ENCODE peak calls at places on chromosomes 16 and 17, in six cellular contexts. One of them, this sample, is unnamed.
A peak's percentile ranks its signal among the peaks of the same experiment; 100 is the strongest.

GRCh38 chr17:44220211-44221071 is 966 bp upstream of the UBTF start:
- DNase-seq in breast epithelium: peak; percentile 56
- DNase-seq in neuronal stem cell: peak; percentile 43
- DNase-seq in NT2/D1: no peak
- DNase-seq in adrenal gland: peak; percentile 57
- DNase-seq in adipocyte: peak; percentile 82
- DNase-seq in this sample: peak; percentile 24

GRCh38 chr17:58246104-58246740 is 7.8 kb downstream of the LPO start:
- DNase-seq in NT2/D1: no peak
- DNase-seq in adipocyte: no peak
- DNase-seq in adrenal gland: no peak
- DNase-seq in neuronal stem cell: no peak
- DNase-seq in breast epithelium: no peak
- DNase-seq in this sample: no peak

GRCh38 chr16:23729503-23730424 is 16.7 kb upstream of the ERN2 start:
- DNase-seq in adrenal gland: no peak
- DNase-seq in NT2/D1: peak; percentile 8
- DNase-seq in neuronal stem cell: no peak
- DNase-seq in adipocyte: peak; percentile 36
- DNase-seq in breast epithelium: no peak
- DNase-seq in this sample: peak; percentile 64

GRCh38 chr16:64626771-64627170 is 495.1 kb downstream of the CDH11 start:
- DNase-seq in breast epithelium: no peak
- DNase-seq in neuronal stem cell: no peak
- DNase-seq in adrenal gland: no peak
- DNase-seq in NT2/D1: no peak
- DNase-seq in adipocyte: peak; percentile 22
- DNase-seq in this sample: no peak

GRCh38 chr17:81967533-81968395 is 6.8 kb upstream of the NOTUM start:
- DNase-seq in adrenal gland: peak; percentile 89
- DNase-seq in breast epithelium: no peak
- DNase-seq in neuronal stem cell: peak; percentile 83
- DNase-seq in adipocyte: peak; percentile 50
- DNase-seq in NT2/D1: peak; percentile 70
- DNase-seq in this sample: peak; percentile 84

GRCh38 chr17:16085066-16085699 is 85.6 kb downstream of the TTC19 start:
- DNase-seq in NT2/D1: no peak
- DNase-seq in breast epithelium: no peak
- DNase-seq in neuronal stem cell: no peak
- DNase-seq in adrenal gland: no peak
- DNase-seq in adipocyte: peak; percentile 73
- DNase-seq in this sample: no peak

GRCh38 chr16:57145964-57146647 is 39.7 kb downstream of the PSME3IP1 start:
- DNase-seq in neuronal stem cell: no peak
- DNase-seq in breast epithelium: no peak
- DNase-seq in adipocyte: no peak
- DNase-seq in adrenal gland: no peak
- DNase-seq in NT2/D1: no peak
- DNase-seq in this sample: no peak

GRCh38 chr17:17493249-17493985 is 2.8 kb downstream of the RASD1 start:
- DNase-seq in neuronal stem cell: no peak
- DNase-seq in breast epithelium: peak; percentile 64
- DNase-seq in adipocyte: no peak
- DNase-seq in NT2/D1: no peak
- DNase-seq in adrenal gland: peak; percentile 57
- DNase-seq in this sample: peak; percentile 19

GRCh38 chr16:81376880-81377279 is 62.1 kb downstream of the GAN start:
- DNase-seq in neuronal stem cell: no peak
- DNase-seq in NT2/D1: no peak
- DNase-seq in adipocyte: no peak
- DNase-seq in adrenal gland: no peak
- DNase-seq in breast epithelium: no peak
- DNase-seq in this sample: no peak

GRCh38 chr17:77200711-77201110 is 59.9 kb downstream of the SEC14L1 start:
- DNase-seq in neuronal stem cell: no peak
- DNase-seq in NT2/D1: no peak
- DNase-seq in adipocyte: no peak
- DNase-seq in breast epithelium: no peak
- DNase-seq in adrenal gland: peak; percentile 58
- DNase-seq in this sample: no peak

GRCh38 chr16:63461248-63461841 is 1425.1 kb upstream of the CDH8 start:
- DNase-seq in adipocyte: peak; percentile 82
- DNase-seq in breast epithelium: no peak
- DNase-seq in adrenal gland: peak; percentile 11
- DNase-seq in neuronal stem cell: peak; percentile 59
- DNase-seq in NT2/D1: peak; percentile 40
- DNase-seq in this sample: peak; percentile 20

GRCh38 chr17:49297141-49297540 is 64.9 kb downstream of the ZNF652 start:
- DNase-seq in adipocyte: no peak
- DNase-seq in adrenal gland: no peak
- DNase-seq in neuronal stem cell: no peak
- DNase-seq in NT2/D1: no peak
- DNase-seq in breast epithelium: no peak
- DNase-seq in this sample: no peak

GRCh38 chr17:35765086-35765710 is 4.5 kb downstream of the C17orf50 start:
- DNase-seq in NT2/D1: no peak
- DNase-seq in adrenal gland: no peak
- DNase-seq in adipocyte: no peak
- DNase-seq in neuronal stem cell: no peak
- DNase-seq in breast epithelium: no peak
- DNase-seq in this sample: no peak

GRCh38 chr17:33712120-33712519 is 419.0 kb upstream of the ASIC2 start:
- DNase-seq in adipocyte: no peak
- DNase-seq in breast epithelium: no peak
- DNase-seq in neuronal stem cell: no peak
- DNase-seq in adrenal gland: no peak
- DNase-seq in NT2/D1: no peak
- DNase-seq in this sample: no peak

GRCh38 chr16:66418165-66418962 is 8.7 kb upstream of the BEAN1 start:
- DNase-seq in adipocyte: no peak
- DNase-seq in NT2/D1: no peak
- DNase-seq in neuronal stem cell: no peak
- DNase-seq in adrenal gland: no peak
- DNase-seq in breast epithelium: no peak
- DNase-seq in this sample: no peak

GRCh38 chr17:17988427-17988945 is 15.8 kb downstream of the DRC3 start:
- DNase-seq in breast epithelium: no peak
- DNase-seq in NT2/D1: no peak
- DNase-seq in neuronal stem cell: no peak
- DNase-seq in adrenal gland: no peak
- DNase-seq in adipocyte: no peak
- DNase-seq in this sample: no peak

GRCh38 chr17:2023692-2024571 is 1.2 kb downstream of the RTN4RL1 start:
- DNase-seq in breast epithelium: peak; percentile 72
- DNase-seq in adipocyte: peak; percentile 68
- DNase-seq in adrenal gland: peak; percentile 83
- DNase-seq in neuronal stem cell: peak; percentile 93
- DNase-seq in NT2/D1: peak; percentile 78
- DNase-seq in this sample: peak; percentile 75

GRCh38 chr17:27889711-27890251 is 3.4 kb downstream of the LYRM9 start:
- DNase-seq in adrenal gland: peak; percentile 28
- DNase-seq in neuronal stem cell: no peak
- DNase-seq in breast epithelium: no peak
- DNase-seq in adipocyte: no peak
- DNase-seq in NT2/D1: no peak
- DNase-seq in this sample: no peak

GRCh38 chr17:8953152-8953885 is 12.2 kb downstream of the PIK3R5 start:
- DNase-seq in breast epithelium: no peak
- DNase-seq in adipocyte: no peak
- DNase-seq in neuronal stem cell: no peak
- DNase-seq in adrenal gland: no peak
- DNase-seq in NT2/D1: no peak
- DNase-seq in this sample: no peak

GRCh38 chr16:48609453-48610023 is 442 bp downstream of the N4BP1 start:
- DNase-seq in neuronal stem cell: no peak
- DNase-seq in adrenal gland: peak; percentile 60
- DNase-seq in adipocyte: peak; percentile 75
- DNase-seq in breast epithelium: no peak
- DNase-seq in NT2/D1: no peak
- DNase-seq in this sample: peak; percentile 66

GRCh38 chr16:67919618-67920210 is 11.9 kb downstream of the CTRL start:
- DNase-seq in NT2/D1: no peak
- DNase-seq in adrenal gland: no peak
- DNase-seq in breast epithelium: no peak
- DNase-seq in adipocyte: no peak
- DNase-seq in neuronal stem cell: no peak
- DNase-seq in this sample: no peak

GRCh38 chr17:51702963-51703362 is 442.6 kb downstream of the UTP18 start:
- DNase-seq in NT2/D1: no peak
- DNase-seq in adipocyte: no peak
- DNase-seq in adrenal gland: no peak
- DNase-seq in neuronal stem cell: no peak
- DNase-seq in breast epithelium: no peak
- DNase-seq in this sample: no peak

GRCh38 chr17:50532452-50533024 is at the start of gene EPN3:
- DNase-seq in adrenal gland: peak; percentile 46
- DNase-seq in breast epithelium: peak; percentile 84
- DNase-seq in neuronal stem cell: no peak
- DNase-seq in adipocyte: no peak
- DNase-seq in NT2/D1: no peak
- DNase-seq in this sample: no peak

GRCh38 chr16:69620564-69620963 is 54.8 kb downstream of the NFAT5 start:
- DNase-seq in neuronal stem cell: no peak
- DNase-seq in breast epithelium: no peak
- DNase-seq in adrenal gland: no peak
- DNase-seq in adipocyte: peak; percentile 62
- DNase-seq in NT2/D1: no peak
- DNase-seq in this sample: no peak

GRCh38 chr16:69621225-69621624 is 55.5 kb downstream of the NFAT5 start:
- DNase-seq in breast epithelium: no peak
- DNase-seq in neuronal stem cell: no peak
- DNase-seq in NT2/D1: no peak
- DNase-seq in adipocyte: no peak
- DNase-seq in adrenal gland: no peak
- DNase-seq in this sample: no peak

GRCh38 chr16:69619514-69619913 is 53.7 kb downstream of the NFAT5 start:
- DNase-seq in neuronal stem cell: no peak
- DNase-seq in adipocyte: no peak
- DNase-seq in breast epithelium: no peak
- DNase-seq in NT2/D1: no peak
- DNase-seq in adrenal gland: no peak
- DNase-seq in this sample: no peak

GRCh38 chr16:69618307-69618706 is 52.5 kb downstream of the NFAT5 start:
- DNase-seq in adrenal gland: peak; percentile 31
- DNase-seq in neuronal stem cell: no peak
- DNase-seq in adipocyte: peak; percentile 70
- DNase-seq in NT2/D1: no peak
- DNase-seq in breast epithelium: no peak
- DNase-seq in this sample: no peak

DNA sequence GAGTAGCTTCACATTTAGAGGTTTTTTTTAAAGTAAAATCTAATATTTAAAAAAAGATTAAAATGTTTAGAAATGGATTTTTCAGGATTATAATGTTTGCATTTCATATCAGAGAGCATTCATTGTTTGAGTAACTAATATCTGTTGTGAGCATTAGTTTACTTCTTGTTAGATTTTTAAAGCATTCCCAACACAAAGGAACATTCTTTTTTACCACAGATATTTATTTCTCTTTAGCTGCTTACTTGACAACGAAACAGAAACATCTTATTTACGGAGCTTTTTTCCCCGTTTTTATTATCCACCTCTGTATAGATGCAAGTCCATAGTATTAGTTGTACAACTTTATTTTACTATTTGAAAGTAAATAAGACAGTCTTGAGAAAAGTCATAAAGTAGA is 53.0 kb downstream of the NFAT5 start:
- DNase-seq in adipocyte: no peak
- DNase-seq in breast epithelium: no peak
- DNase-seq in neuronal stem cell: no peak
- DNase-seq in adrenal gland: no peak
- DNase-seq in NT2/D1: no peak
- DNase-seq in this sample: no peak
- H3K4me3 ChIP-seq in adipocyte: peak overlapping the region; percentile 17
- H3K4me3 ChIP-seq in breast epithelium: no peak overlapping the region
- H3K4me3 ChIP-seq in neuronal stem cell: no peak overlapping the region
- H3K4me3 ChIP-seq in adrenal gland: no peak overlapping the region
- H3K4me3 ChIP-seq in NT2/D1: no peak overlapping the region
- H3K4me3 ChIP-seq in this sample: no peak overlapping the region

DNA sequence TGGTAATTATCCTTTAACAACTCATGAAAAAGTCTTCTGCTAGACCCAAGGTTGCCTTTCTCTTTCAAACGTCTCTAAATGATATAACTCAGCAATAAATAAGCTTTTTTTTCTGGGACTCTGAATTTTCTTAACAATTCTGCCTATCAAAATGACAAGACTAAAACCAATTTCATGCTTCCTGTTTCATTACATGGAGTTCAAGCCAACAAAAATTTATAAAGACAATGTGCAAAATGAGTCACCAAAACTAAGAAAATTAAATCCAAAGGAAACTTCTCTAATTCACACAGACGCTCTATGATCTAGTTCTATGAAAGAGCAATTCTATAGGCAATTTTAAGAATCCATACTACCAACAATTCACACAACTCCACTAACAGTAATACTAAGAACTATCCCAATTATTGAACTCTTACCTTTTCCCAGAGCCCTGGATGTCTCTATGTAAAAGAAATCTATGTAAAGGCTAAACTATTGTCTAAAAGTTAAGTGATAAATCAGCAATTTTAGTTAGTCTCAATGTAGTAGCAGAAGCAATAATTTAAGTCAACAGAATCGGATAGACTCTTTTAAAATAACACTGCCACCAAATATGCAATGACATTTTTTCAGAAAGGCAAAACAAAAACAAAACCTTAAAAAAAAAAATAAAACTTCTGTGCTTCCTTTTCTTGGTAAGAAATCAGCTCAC is 44.2 kb downstream of the ZZEF1 start:
- DNase-seq in adrenal gland: no peak
- DNase-seq in adipocyte: no peak
- DNase-seq in breast epithelium: no peak
- DNase-seq in neuronal stem cell: no peak
- DNase-seq in NT2/D1: no peak
- DNase-seq in this sample: no peak
- H3K36me3 ChIP-seq in adrenal gland: peaks cover 43% of the 10 kb centered on the region
- H3K36me3 ChIP-seq in adipocyte: peaks cover 70% of the 10 kb centered on the region
- H3K36me3 ChIP-seq in breast epithelium: no peaks in the 10 kb centered on the region
- H3K36me3 ChIP-seq in neuronal stem cell: peaks cover 74% of the 10 kb centered on the region
- H3K36me3 ChIP-seq in NT2/D1: peaks cover 53% of the 10 kb centered on the region
- H3K36me3 ChIP-seq in this sample: peaks cover 36% of the 10 kb centered on the region

GRCh38 chr17:30234954-30235353 is 543 bp downstream of the SLC6A4 start:
- DNase-seq in breast epithelium: no peak
- DNase-seq in adrenal gland: no peak
- DNase-seq in NT2/D1: no peak
- DNase-seq in neuronal stem cell: no peak
- DNase-seq in adipocyte: no peak
- DNase-seq in this sample: no peak
- H3K4me3 ChIP-seq in breast epithelium: no peak overlapping the region
- H3K4me3 ChIP-seq in adrenal gland: peak overlapping the region; percentile 44
- H3K4me3 ChIP-seq in NT2/D1: no peak overlapping the region
- H3K4me3 ChIP-seq in neuronal stem cell: peak overlapping the region; percentile 43
- H3K4me3 ChIP-seq in adipocyte: peak overlapping the region; percentile 77
- H3K4me3 ChIP-seq in this sample: no peak overlapping the region

DNA sequence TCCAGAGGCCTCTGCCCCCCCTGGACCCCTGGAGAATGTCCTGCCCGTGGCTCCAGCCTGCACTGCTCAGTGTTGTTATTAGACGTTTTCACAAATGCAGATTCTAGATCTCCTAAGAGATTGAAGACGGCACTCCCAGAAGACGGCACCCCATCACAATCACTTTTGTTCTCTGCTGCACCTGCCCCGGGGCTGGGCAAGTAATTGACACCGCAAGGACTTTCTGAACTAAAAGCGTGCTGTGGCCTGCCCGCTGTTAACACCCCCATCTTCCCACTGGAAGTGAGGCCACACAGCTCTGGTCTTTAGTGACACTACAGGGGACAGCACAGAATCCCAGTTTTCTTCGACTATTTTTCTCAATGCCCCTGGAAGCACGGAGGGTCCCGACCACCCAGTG is 256.9 kb downstream of the ENGASE start:
- DNase-seq in NT2/D1: no peak
- DNase-seq in adrenal gland: no peak
- DNase-seq in breast epithelium: no peak
- DNase-seq in neuronal stem cell: no peak
- DNase-seq in adipocyte: no peak
- DNase-seq in this sample: no peak
- H3K36me3 ChIP-seq in NT2/D1: no peaks in the 10 kb centered on the region
- H3K36me3 ChIP-seq in adrenal gland: no peaks in the 10 kb centered on the region
- H3K36me3 ChIP-seq in breast epithelium: no peaks in the 10 kb centered on the region
- H3K36me3 ChIP-seq in neuronal stem cell: no peaks in the 10 kb centered on the region
- H3K36me3 ChIP-seq in adipocyte: no peaks in the 10 kb centered on the region
- H3K36me3 ChIP-seq in this sample: no peaks in the 10 kb centered on the region

This sample was measured in HAP-1.